ENCODE peak calls at places on chromosomes 3 and 15, in eight cellular contexts. U is K562; N is GM03348; B is retina; I is memory B cell; M is occipital lobe; C is activated CD8-positive, alpha-beta memory T cell treated with anti-CD3 and anti-CD28 coated beads for 4 hours; K is WERI-Rb-1. Z is an unnamed sample.

GRCh38 chr3:126389112-126389791 is 5.5 kb upstream of the CFAP100 start:
- DNase-seq in U (peak), N (peak), B (peak), I (peak), M (peak), C (no peak), K (peak), Z (no peak)

GRCh38 chr15:44035781-44036699 is 159.0 kb downstream of the FRMD5 start:
- DNase-seq in U (no peak), N (peak), B (no peak), I (no peak), M (no peak), C (no peak), K (no peak), Z (no peak)

GRCh38 chr3:12507871-12508281 is 23.6 kb downstream of the TSEN2 start:
- DNase-seq in U (no peak), N (peak), B (peak), I (no peak), M (no peak), C (no peak), K (no peak), Z (no peak)

GRCh38 chr15:61327019-61327631 is 98.0 kb upstream of the RORA start:
- DNase-seq in U (no peak), N (no peak), B (no peak), I (no peak), M (no peak), C (no peak), K (no peak), Z (no peak)

GRCh38 chr3:193909387-193909786 is 226.6 kb upstream of the HES1 start:
- DNase-seq in U (no peak), N (no peak), B (no peak), I (no peak), M (no peak), C (no peak), K (no peak), Z (no peak)

GRCh38 chr3:144282313-144282712 is 310.7 kb downstream of the DIPK2A start:
- DNase-seq in U (no peak), N (no peak), B (no peak), I (no peak), M (no peak), C (no peak), K (no peak), Z (no peak)

GRCh38 chr3:108862865-108863798 is 40.5 kb downstream of the TRAT1 start:
- DNase-seq in U (no peak), N (peak), B (no peak), I (no peak), M (no peak), C (no peak), K (no peak), Z (no peak)

GRCh38 chr3:83435173-83435572 is 1523.6 kb upstream of the CADM2 start:
- DNase-seq in U (no peak), N (no peak), B (peak), I (no peak), M (no peak), C (no peak), K (peak), Z (no peak)

GRCh38 chr15:55654541-55654940 is 66.4 kb upstream of the PYGO1 start:
- DNase-seq in U (no peak), N (no peak), B (no peak), I (no peak), M (no peak), C (no peak), K (no peak), Z (no peak)

GRCh38 chr3:186421946-186422345 is 59.9 kb upstream of the DGKG start:
- DNase-seq in U (no peak), N (no peak), B (no peak), I (no peak), M (no peak), C (no peak), K (no peak), Z (no peak)

GRCh38 chr3:35596611-35597010 is 42.7 kb upstream of the ARPP21 start:
- DNase-seq in U (no peak), N (no peak), B (peak), I (no peak), M (peak), C (no peak), K (no peak), Z (no peak)

GRCh38 chr15:69921626-69922624 is 175.8 kb downstream of the TLE3 start:
- DNase-seq in U (no peak), N (no peak), B (no peak), I (peak), M (no peak), C (no peak), K (no peak), Z (no peak)

GRCh38 chr3:124117486-124117885 is 125.6 kb upstream of the ROPN1 start:
- DNase-seq in U (no peak), N (peak), B (no peak), I (no peak), M (peak), C (no peak), K (no peak), Z (no peak)

GRCh38 chr3:87437765-87438164 is 161.4 kb upstream of the POU1F1 start:
- DNase-seq in U (no peak), N (peak), B (no peak), I (no peak), M (no peak), C (no peak), K (no peak), Z (no peak)

GRCh38 chr3:44184319-44184953 is 57.2 kb upstream of the TOPAZ1 start:
- DNase-seq in U (peak), N (no peak), B (peak), I (no peak), M (peak), C (no peak), K (no peak), Z (peak)

GRCh38 chr3:58111513-58112184 is 99.1 kb downstream of the DNASE1L3 start:
- DNase-seq in U (no peak), N (no peak), B (no peak), I (peak), M (no peak), C (no peak), K (no peak), Z (no peak)

GRCh38 chr3:16510620-16511319 is 2.7 kb downstream of the RFTN1 start:
- DNase-seq in U (no peak), N (no peak), B (no peak), I (no peak), M (no peak), C (no peak), K (no peak), Z (no peak)

GRCh38 chr3:178270838-178271237 is 265.4 kb upstream of the KCNMB2 start:
- DNase-seq in U (no peak), N (no peak), B (no peak), I (no peak), M (no peak), C (no peak), K (no peak), Z (no peak)